ENCODE peak calls at places on chromosomes 13 and 19, in four cellular contexts. One of them, this sample, is unnamed.

GRCh38 chr19:47613165-47614146 is 4.5 kb downstream of the BICRA start:
- DNase-seq in HepG2: no peak
- DNase-seq in K562: no peak
- DNase-seq in GM12878: no peak
- DNase-seq in this sample: no peak

GRCh38 chr19:53844849-53845246 is 20.7 kb upstream of the NLRP12 start:
- DNase-seq in K562: no peak
- DNase-seq in HepG2: no peak
- DNase-seq in GM12878: no peak
- DNase-seq in this sample: no peak

GRCh38 chr19:49347835-49348234 is 12.6 kb downstream of the CD37 start:
- DNase-seq in K562: peak
- DNase-seq in HepG2: peak
- DNase-seq in GM12878: no peak
- DNase-seq in this sample: peak

GRCh38 chr19:8456064-8456463 is 11.3 kb downstream of the HNRNPM start:
- DNase-seq in K562: no peak
- DNase-seq in HepG2: no peak
- DNase-seq in GM12878: no peak
- DNase-seq in this sample: peak

GRCh38 chr13:79735228-79735627 is 254.3 kb downstream of the NDFIP2 start:
- DNase-seq in HepG2: no peak
- DNase-seq in GM12878: no peak
- DNase-seq in K562: no peak
- DNase-seq in this sample: no peak

GRCh38 chr19:41302624-41303351 is 7.2 kb upstream of the CCDC97 start:
- DNase-seq in HepG2: no peak
- DNase-seq in GM12878: peak
- DNase-seq in K562: no peak
- DNase-seq in this sample: no peak

GRCh38 chr13:45349438-45349837 is 8.5 kb upstream of the TPT1 start:
- DNase-seq in HepG2: no peak
- DNase-seq in GM12878: no peak
- DNase-seq in K562: no peak
- DNase-seq in this sample: no peak

GRCh38 chr13:33692531-33692930 is 125.4 kb upstream of the RFC3 start:
- DNase-seq in GM12878: no peak
- DNase-seq in HepG2: no peak
- DNase-seq in K562: no peak
- DNase-seq in this sample: no peak

GRCh38 chr19:2865334-2866221 is 1.6 kb upstream of the ZNF556 start:
- DNase-seq in HepG2: peak
- DNase-seq in GM12878: no peak
- DNase-seq in K562: peak
- DNase-seq in this sample: no peak

GRCh38 chr13:112882555-112883024 is 86.4 kb upstream of the MCF2L start:
- DNase-seq in GM12878: no peak
- DNase-seq in HepG2: no peak
- DNase-seq in K562: no peak
- DNase-seq in this sample: no peak

GRCh38 chr13:97559030-97559429 is 125.1 kb downstream of the RAP2A start:
- DNase-seq in HepG2: no peak
- DNase-seq in GM12878: no peak
- DNase-seq in K562: no peak
- DNase-seq in this sample: no peak
- TF ChIP-seq SP1 in HepG2: no peak
- TF ChIP-seq SP1 in GM12878: no peak
- TF ChIP-seq SP1 in K562: no peak
- TF ChIP-seq SP1 in this sample: no peak

GRCh38 chr13:54852831-54853230 is 1824.2 kb downstream of the OLFM4 start:
- DNase-seq in GM12878: no peak
- DNase-seq in K562: no peak
- DNase-seq in HepG2: no peak
- DNase-seq in this sample: no peak
- TF ChIP-seq BHLHE40 in GM12878: no peak
- TF ChIP-seq BHLHE40 in K562: no peak
- TF ChIP-seq BHLHE40 in HepG2: no peak
- TF ChIP-seq BHLHE40 in this sample: no peak

GRCh38 chr13:30045916-30046704 is 195.7 kb upstream of the UBL3 start:
- DNase-seq in K562: no peak
- DNase-seq in GM12878: no peak
- DNase-seq in HepG2: no peak
- DNase-seq in this sample: no peak

GRCh38 chr13:30047154-30047874 is 196.9 kb upstream of the UBL3 start:
- DNase-seq in GM12878: no peak
- DNase-seq in HepG2: no peak
- DNase-seq in K562: no peak
- DNase-seq in this sample: no peak

GRCh38 chr13:30052127-30052526 is 201.7 kb upstream of the UBL3 start:
- DNase-seq in K562: no peak
- DNase-seq in HepG2: no peak
- DNase-seq in GM12878: no peak
- DNase-seq in this sample: no peak

GRCh38 chr13:30051531-30052060 is 201.2 kb upstream of the UBL3 start:
- DNase-seq in K562: no peak
- DNase-seq in HepG2: no peak
- DNase-seq in GM12878: no peak
- DNase-seq in this sample: no peak

GRCh38 chr13:30049692-30050091 is 199.3 kb upstream of the UBL3 start:
- DNase-seq in GM12878: no peak
- DNase-seq in K562: no peak
- DNase-seq in HepG2: no peak
- DNase-seq in this sample: no peak
- TF ChIP-seq FOXK2 in GM12878: no peak
- TF ChIP-seq FOXK2 in K562: no peak
- TF ChIP-seq FOXK2 in HepG2: no peak
- TF ChIP-seq FOXK2 in this sample: no peak

DNA sequence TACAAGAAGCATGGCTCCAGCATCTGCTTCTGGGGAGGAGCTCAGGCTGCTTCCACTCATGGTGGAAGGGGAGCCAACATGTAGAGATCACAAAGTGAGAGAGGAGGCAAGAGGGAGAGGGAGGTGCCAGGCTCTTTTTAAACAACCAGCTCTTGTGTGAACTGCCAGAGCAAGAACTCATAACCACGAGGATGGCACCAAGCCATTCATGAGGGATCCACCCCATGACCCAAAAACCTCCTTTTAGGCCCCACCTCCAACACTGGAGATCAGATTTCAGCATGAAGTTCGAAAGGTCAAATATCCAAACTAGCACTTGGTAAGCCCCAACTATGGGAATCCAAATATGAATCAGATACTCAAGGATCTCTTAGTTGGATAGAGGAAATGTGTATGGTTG is 131.2 kb downstream of the RXFP2 start:
- DNase-seq in HepG2: no peak
- DNase-seq in K562: no peak
- DNase-seq in GM12878: no peak
- DNase-seq in this sample: no peak
- TF ChIP-seq SP1 in HepG2: no peak
- TF ChIP-seq SP1 in K562: no peak
- TF ChIP-seq SP1 in GM12878: no peak
- TF ChIP-seq SP1 in this sample: no peak

GRCh38 chr13:96539791-96540190 is 449.9 kb downstream of the HS6ST3 start:
- DNase-seq in HepG2: no peak
- DNase-seq in K562: no peak
- DNase-seq in GM12878: no peak
- DNase-seq in this sample: no peak

GRCh38 chr13:96540656-96541055 is 450.7 kb downstream of the HS6ST3 start:
- DNase-seq in K562: no peak
- DNase-seq in GM12878: no peak
- DNase-seq in HepG2: no peak
- DNase-seq in this sample: no peak

GRCh38 chr13:96542986-96543385 is 451.3 kb downstream of the OXGR1 start:
- DNase-seq in GM12878: no peak
- DNase-seq in HepG2: no peak
- DNase-seq in K562: no peak
- DNase-seq in this sample: no peak

DNA sequence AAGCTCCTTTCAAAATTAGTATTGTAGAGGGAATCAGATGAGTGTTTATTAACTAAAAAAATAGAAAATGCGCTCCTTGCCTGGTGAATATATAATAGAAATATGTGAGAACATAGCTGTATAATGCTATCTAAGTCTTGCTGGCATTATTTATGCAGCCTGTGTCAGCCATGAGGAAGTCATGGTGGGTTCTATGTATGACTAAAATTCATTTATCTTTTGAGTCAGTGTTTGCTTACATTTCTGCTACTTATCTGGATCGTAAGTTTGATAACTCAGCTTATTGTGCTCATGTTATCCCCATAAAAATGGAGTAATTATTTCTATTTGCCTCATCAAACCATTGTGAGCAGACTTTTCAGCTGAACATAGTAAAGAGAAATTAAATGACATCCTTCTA is 449.3 kb downstream of the OXGR1 start:
- DNase-seq in HepG2: no peak
- DNase-seq in K562: no peak
- DNase-seq in GM12878: no peak
- DNase-seq in this sample: no peak
- TF ChIP-seq BHLHE40 in HepG2: no peak
- TF ChIP-seq BHLHE40 in K562: no peak
- TF ChIP-seq BHLHE40 in GM12878: no peak
- TF ChIP-seq BHLHE40 in this sample: no peak

This sample was measured in HEK293T.